ENCODE peak calls at places on chromosomes 11 and 22, in six cellular contexts. One of them, this sample, is unnamed.

GRCh38 chr22:45159652-45160462 is 3.9 kb upstream of the NUP50 start:
- DNase-seq in IMR-90: peak; percentile 38
- DNase-seq in upper lobe of right lung: no peak
- DNase-seq in fibroblast of lung: peak; percentile 35
- DNase-seq in spleen: no peak
- DNase-seq in left ventricle myocardium inferior: no peak
- DNase-seq in this sample: no peak

GRCh38 chr22:36814796-36815195 is 2.0 kb downstream of the PVALB start:
- DNase-seq in IMR-90: no peak
- DNase-seq in upper lobe of right lung: no peak
- DNase-seq in fibroblast of lung: no peak
- DNase-seq in spleen: no peak
- DNase-seq in left ventricle myocardium inferior: no peak
- DNase-seq in this sample: no peak

GRCh38 chr11:12189543-12190235 is 79.3 kb downstream of the MICAL2 start:
- DNase-seq in IMR-90: no peak
- DNase-seq in upper lobe of right lung: no peak
- DNase-seq in fibroblast of lung: no peak
- DNase-seq in spleen: no peak
- DNase-seq in left ventricle myocardium inferior: no peak
- DNase-seq in this sample: no peak

GRCh38 chr11:114135737-114136151 is 76.2 kb downstream of the ZBTB16 start:
- DNase-seq in IMR-90: no peak
- DNase-seq in upper lobe of right lung: no peak
- DNase-seq in fibroblast of lung: peak; percentile 29
- DNase-seq in spleen: no peak
- DNase-seq in left ventricle myocardium inferior: no peak
- DNase-seq in this sample: no peak

GRCh38 chr11:133942594-133942993 is 14.2 kb downstream of the IGSF9B start:
- DNase-seq in IMR-90: no peak
- DNase-seq in upper lobe of right lung: no peak
- DNase-seq in fibroblast of lung: no peak
- DNase-seq in spleen: no peak
- DNase-seq in left ventricle myocardium inferior: no peak
- DNase-seq in this sample: no peak

GRCh38 chr11:110092577-110093406 is at the start of gene ZC3H12C:
- DNase-seq in IMR-90: peak; percentile 90
- DNase-seq in upper lobe of right lung: peak; percentile 92
- DNase-seq in fibroblast of lung: peak; percentile 85
- DNase-seq in spleen: peak; percentile 87
- DNase-seq in left ventricle myocardium inferior: peak; percentile 81
- DNase-seq in this sample: peak; percentile 91

GRCh38 chr11:102534261-102534872 is 3.8 kb upstream of the MMP7 start:
- DNase-seq in IMR-90: no peak
- DNase-seq in upper lobe of right lung: no peak
- DNase-seq in fibroblast of lung: no peak
- DNase-seq in spleen: no peak
- DNase-seq in left ventricle myocardium inferior: no peak
- DNase-seq in this sample: no peak

GRCh38 chr11:116808262-116809175 is 14.6 kb downstream of the APOA4 start:
- DNase-seq in IMR-90: peak; percentile 32
- DNase-seq in upper lobe of right lung: peak; percentile 87
- DNase-seq in fibroblast of lung: no peak
- DNase-seq in spleen: no peak
- DNase-seq in left ventricle myocardium inferior: no peak
- DNase-seq in this sample: no peak

GRCh38 chr11:62613275-62613864 is 313 bp downstream of the ROM1 start:
- DNase-seq in IMR-90: no peak
- DNase-seq in upper lobe of right lung: no peak
- DNase-seq in fibroblast of lung: no peak
- DNase-seq in spleen: no peak
- DNase-seq in left ventricle myocardium inferior: no peak
- DNase-seq in this sample: no peak

GRCh38 chr11:100403817-100404216 is 283.3 kb upstream of the ARHGAP42 start:
- DNase-seq in IMR-90: peak; percentile 89
- DNase-seq in upper lobe of right lung: no peak
- DNase-seq in fibroblast of lung: peak; percentile 70
- DNase-seq in spleen: no peak
- DNase-seq in left ventricle myocardium inferior: no peak
- DNase-seq in this sample: peak; percentile 12

GRCh38 chr11:107102692-107103463 is 84.6 kb upstream of the GUCY1A2 start:
- DNase-seq in IMR-90: no peak
- DNase-seq in upper lobe of right lung: no peak
- DNase-seq in fibroblast of lung: no peak
- DNase-seq in spleen: no peak
- DNase-seq in left ventricle myocardium inferior: no peak
- DNase-seq in this sample: no peak

GRCh38 chr11:85809881-85810280 is 1.1 kb downstream of the SYTL2 start:
- DNase-seq in IMR-90: no peak
- DNase-seq in upper lobe of right lung: no peak
- DNase-seq in fibroblast of lung: no peak
- DNase-seq in spleen: no peak
- DNase-seq in left ventricle myocardium inferior: no peak
- DNase-seq in this sample: peak; percentile 17

GRCh38 chr22:36405671-36406070 is 17.9 kb upstream of the MYH9 start:
- DNase-seq in IMR-90: no peak
- DNase-seq in upper lobe of right lung: peak; percentile 83
- DNase-seq in fibroblast of lung: no peak
- DNase-seq in spleen: peak; percentile 92
- DNase-seq in left ventricle myocardium inferior: no peak
- DNase-seq in this sample: peak; percentile 59

DNA sequence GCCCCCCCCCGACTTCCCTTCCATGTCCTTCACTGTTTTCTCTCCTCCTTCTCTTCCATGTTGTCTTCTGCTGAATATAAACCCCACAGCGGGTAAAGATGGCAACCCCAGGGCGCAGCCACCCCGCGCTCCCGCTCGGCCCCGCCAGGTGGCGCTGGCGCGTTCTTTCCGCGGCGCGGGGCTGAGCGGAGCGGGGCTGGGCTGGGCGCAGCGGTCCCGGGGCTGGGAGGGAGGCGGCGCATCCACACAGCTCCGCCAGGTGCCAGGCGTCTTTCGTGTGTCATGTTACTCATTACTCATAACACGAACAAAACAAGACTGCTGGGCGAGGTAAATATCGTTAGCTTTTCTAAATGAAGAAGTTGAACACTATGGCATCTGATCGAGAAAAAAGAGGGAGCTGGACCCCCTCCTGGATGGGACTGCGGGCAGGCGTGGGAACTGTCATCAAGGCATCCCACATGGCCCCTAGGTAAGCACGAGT is 321.2 kb downstream of the NTM start:
- DNase-seq in IMR-90: peak; percentile 11
- DNase-seq in upper lobe of right lung: no peak
- DNase-seq in fibroblast of lung: peak; percentile 20
- DNase-seq in spleen: no peak
- DNase-seq in left ventricle myocardium inferior: no peak
- DNase-seq in this sample: peak; percentile 52
- TF ChIP-seq CTCF in IMR-90: peak; percentile 69
- TF ChIP-seq CTCF in upper lobe of right lung: peak; percentile 44
- TF ChIP-seq CTCF in fibroblast of lung: peak; percentile 57
- TF ChIP-seq CTCF in spleen: no peak
- TF ChIP-seq CTCF in left ventricle myocardium inferior: peak; percentile 49
- TF ChIP-seq CTCF in this sample: peak; percentile 72

GRCh38 chr22:19717181-19717580 is 2.9 kb downstream of the SEPTIN5 start:
- DNase-seq in IMR-90: no peak
- DNase-seq in upper lobe of right lung: no peak
- DNase-seq in fibroblast of lung: no peak
- DNase-seq in spleen: no peak
- DNase-seq in left ventricle myocardium inferior: no peak
- DNase-seq in this sample: no peak
- H3K4me1 ChIP-seq in IMR-90: peaks cover 15% of the 10 kb centered on the region
- H3K4me1 ChIP-seq in upper lobe of right lung: peaks cover 10% of the 10 kb centered on the region
- H3K4me1 ChIP-seq in fibroblast of lung: peaks cover 3% of the 10 kb centered on the region
- H3K4me1 ChIP-seq in spleen: peaks cover 13% of the 10 kb centered on the region
- H3K4me1 ChIP-seq in left ventricle myocardium inferior: peaks cover 81% of the 10 kb centered on the region
- H3K4me1 ChIP-seq in this sample: peaks cover 19% of the 10 kb centered on the region

DNA sequence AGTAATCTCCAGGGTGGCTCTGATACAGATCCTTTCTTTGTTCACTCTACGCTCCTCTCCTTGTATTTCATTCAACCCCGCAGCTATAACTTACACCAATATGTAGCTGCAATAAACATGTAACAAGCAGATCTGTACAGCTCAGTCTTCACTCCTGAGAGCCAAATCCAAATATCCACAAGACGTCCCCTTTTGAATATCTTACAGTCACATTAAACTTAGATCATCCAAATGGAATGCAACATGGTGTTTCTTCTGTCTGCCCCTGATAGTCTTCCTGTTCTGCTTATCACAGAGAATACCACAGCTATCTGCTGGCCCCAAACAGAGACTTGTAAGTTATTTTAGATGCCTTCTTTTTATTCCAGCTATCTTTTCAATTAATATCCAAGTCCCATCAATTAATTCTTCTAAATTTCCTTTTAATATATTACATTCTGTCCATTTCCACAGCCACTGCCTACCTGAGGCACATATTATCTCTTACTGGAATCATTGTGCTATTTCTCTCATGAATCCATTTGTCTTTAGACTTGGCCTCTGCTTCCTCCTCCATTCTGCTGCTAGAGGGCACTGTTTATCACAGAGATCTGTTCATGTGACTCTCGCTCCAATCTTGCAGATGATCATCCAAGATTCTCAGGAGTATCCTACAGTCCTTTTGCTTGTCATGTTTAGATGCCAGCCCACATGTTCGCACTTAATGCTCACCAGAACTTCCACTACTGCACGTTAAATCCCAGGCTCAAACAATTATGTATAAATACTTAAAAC is 908.6 kb downstream of the NTM start:
- DNase-seq in IMR-90: peak; percentile 72
- DNase-seq in upper lobe of right lung: no peak
- DNase-seq in fibroblast of lung: peak; percentile 77
- DNase-seq in spleen: no peak
- DNase-seq in left ventricle myocardium inferior: no peak
- DNase-seq in this sample: peak; percentile 38
- TF ChIP-seq CTCF in IMR-90: peak; percentile 50
- TF ChIP-seq CTCF in upper lobe of right lung: peak; percentile 42
- TF ChIP-seq CTCF in fibroblast of lung: peak; percentile 70
- TF ChIP-seq CTCF in spleen: no peak
- TF ChIP-seq CTCF in left ventricle myocardium inferior: peak; percentile 27
- TF ChIP-seq CTCF in this sample: peak; percentile 38

DNA sequence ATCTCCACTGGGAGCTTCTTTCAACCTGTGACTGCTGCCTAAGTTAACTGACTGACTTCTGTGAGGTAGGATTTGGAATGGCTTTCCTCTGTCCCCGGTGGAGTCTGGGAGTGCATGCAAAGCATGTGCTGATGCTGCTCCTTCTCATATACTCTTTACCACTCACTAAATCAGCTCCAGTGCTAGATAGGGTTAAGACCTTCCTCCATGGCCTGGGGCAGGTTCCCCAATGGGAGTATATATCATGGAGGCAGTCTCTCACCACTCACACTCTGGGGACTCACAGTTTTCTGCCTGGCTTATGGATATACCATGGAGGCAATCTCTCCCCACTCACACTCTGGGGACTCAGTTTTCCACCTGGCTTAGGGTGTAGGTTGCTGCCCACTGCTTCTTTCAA is 10.1 kb upstream of the FANCF start:
- DNase-seq in IMR-90: no peak
- DNase-seq in upper lobe of right lung: no peak
- DNase-seq in fibroblast of lung: no peak
- DNase-seq in spleen: no peak
- DNase-seq in left ventricle myocardium inferior: no peak
- DNase-seq in this sample: no peak
- H3K4me1 ChIP-seq in IMR-90: no peaks in the 10 kb centered on the region
- H3K4me1 ChIP-seq in upper lobe of right lung: no peaks in the 10 kb centered on the region
- H3K4me1 ChIP-seq in fibroblast of lung: no peaks in the 10 kb centered on the region
- H3K4me1 ChIP-seq in spleen: no peaks in the 10 kb centered on the region
- H3K4me1 ChIP-seq in left ventricle myocardium inferior: peaks cover 5% of the 10 kb centered on the region
- H3K4me1 ChIP-seq in this sample: no peaks in the 10 kb centered on the region

GRCh38 chr22:19105867-19106802 is 16.1 kb downstream of the DGCR2 start:
- DNase-seq in IMR-90: no peak
- DNase-seq in upper lobe of right lung: peak; percentile 63
- DNase-seq in fibroblast of lung: no peak
- DNase-seq in spleen: no peak
- DNase-seq in left ventricle myocardium inferior: no peak
- DNase-seq in this sample: no peak
- TF ChIP-seq CTCF in IMR-90: no peak
- TF ChIP-seq CTCF in upper lobe of right lung: peak; percentile 17
- TF ChIP-seq CTCF in fibroblast of lung: peak; percentile 22
- TF ChIP-seq CTCF in spleen: no peak
- TF ChIP-seq CTCF in left ventricle myocardium inferior: peak; percentile 32
- TF ChIP-seq CTCF in this sample: no peak

DNA sequence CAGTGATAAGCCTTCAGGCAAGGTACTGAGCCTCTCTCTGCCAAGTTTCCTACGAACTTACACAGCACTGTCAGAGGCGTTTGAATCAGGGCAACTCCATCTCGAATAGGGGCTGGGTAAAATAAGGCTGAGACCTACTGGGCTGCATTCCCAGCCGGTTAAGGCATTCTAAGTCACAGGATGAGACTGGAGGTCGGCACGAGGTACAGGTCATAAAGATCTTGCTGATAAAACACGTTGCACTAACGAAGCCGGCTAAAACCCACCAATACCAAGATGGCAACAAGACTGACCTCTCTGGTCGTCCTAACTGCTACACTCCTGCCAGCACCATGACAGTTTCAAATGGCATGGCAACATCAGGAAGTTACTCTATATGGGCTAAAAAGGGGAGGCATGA is 20.4 kb upstream of the POGLUT3 start:
- DNase-seq in IMR-90: no peak
- DNase-seq in upper lobe of right lung: no peak
- DNase-seq in fibroblast of lung: no peak
- DNase-seq in spleen: no peak
- DNase-seq in left ventricle myocardium inferior: no peak
- DNase-seq in this sample: no peak
- H3K4me1 ChIP-seq in IMR-90: no peaks in the 10 kb centered on the region
- H3K4me1 ChIP-seq in upper lobe of right lung: no peaks in the 10 kb centered on the region
- H3K4me1 ChIP-seq in fibroblast of lung: no peaks in the 10 kb centered on the region
- H3K4me1 ChIP-seq in spleen: no peaks in the 10 kb centered on the region
- H3K4me1 ChIP-seq in left ventricle myocardium inferior: no peaks in the 10 kb centered on the region
- H3K4me1 ChIP-seq in this sample: no peaks in the 10 kb centered on the region

DNA sequence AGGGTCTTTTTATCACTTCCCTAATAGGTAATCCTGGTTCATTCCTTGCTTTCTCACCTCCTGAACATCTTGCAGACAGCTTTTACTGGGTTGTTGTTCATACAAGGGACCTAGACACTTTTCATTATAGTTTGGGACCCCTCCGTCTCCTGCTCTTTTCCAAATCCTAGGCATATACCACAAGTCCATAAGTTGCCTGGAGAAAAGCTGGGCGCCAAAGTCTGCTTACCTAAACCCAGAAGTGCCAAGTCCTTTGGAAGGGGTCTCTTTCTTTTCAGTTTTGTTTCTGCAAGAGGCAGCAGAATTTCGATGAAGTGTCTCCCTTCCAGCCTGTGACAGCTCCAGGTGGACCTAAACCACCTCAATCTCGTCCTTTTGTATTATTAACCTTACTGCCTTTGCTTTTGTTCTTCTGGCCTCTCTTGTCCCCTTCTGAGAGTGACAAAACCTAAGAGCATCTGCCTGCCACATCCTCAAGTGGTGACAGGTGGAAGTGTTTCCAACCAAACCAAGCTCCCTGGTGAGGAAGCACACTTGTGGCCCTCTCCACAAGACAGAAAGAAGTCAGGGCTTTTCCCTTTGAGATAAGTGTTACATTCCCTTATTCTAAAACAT is 19.5 kb upstream of the P2RY6 start:
- DNase-seq in IMR-90: no peak
- DNase-seq in upper lobe of right lung: no peak
- DNase-seq in fibroblast of lung: no peak
- DNase-seq in spleen: no peak
- DNase-seq in left ventricle myocardium inferior: no peak
- DNase-seq in this sample: no peak
- TF ChIP-seq CTCF in IMR-90: no peak
- TF ChIP-seq CTCF in upper lobe of right lung: no peak
- TF ChIP-seq CTCF in fibroblast of lung: no peak
- TF ChIP-seq CTCF in spleen: no peak
- TF ChIP-seq CTCF in left ventricle myocardium inferior: peak; percentile 26
- TF ChIP-seq CTCF in this sample: no peak